ENCODE peak calls at places on chromosomes 7 and 10, in six cellular contexts. One of them, this sample, is unnamed. For H3K36me3, the result is how much of the 10 kb centered on the place peaks cover.

GRCh38 chr7:99201027-99201426 is 6.9 kb downstream of the KPNA7 start:
- DNase-seq in neuronal stem cell: no peak
- DNase-seq in trophoblast cell: peak
- DNase-seq in H1: no peak
- DNase-seq in mesenchymal stem cell: peak
- DNase-seq in IMR-90: peak
- DNase-seq in this sample: no peak

GRCh38 chr10:62029401-62029800 is 127.9 kb downstream of the ARID5B start:
- DNase-seq in IMR-90: no peak
- DNase-seq in H1: no peak
- DNase-seq in mesenchymal stem cell: no peak
- DNase-seq in trophoblast cell: no peak
- DNase-seq in neuronal stem cell: no peak
- DNase-seq in this sample: no peak

GRCh38 chr7:101662447-101662998 is 33.4 kb upstream of the MYL10 start:
- DNase-seq in neuronal stem cell: no peak
- DNase-seq in mesenchymal stem cell: no peak
- DNase-seq in trophoblast cell: no peak
- DNase-seq in H1: no peak
- DNase-seq in IMR-90: no peak
- DNase-seq in this sample: no peak

GRCh38 chr10:97024181-97025073 is 161.3 kb downstream of the SLIT1 start:
- DNase-seq in mesenchymal stem cell: peak
- DNase-seq in trophoblast cell: peak
- DNase-seq in neuronal stem cell: no peak
- DNase-seq in IMR-90: peak
- DNase-seq in H1: no peak
- DNase-seq in this sample: no peak

GRCh38 chr7:132420527-132420926 is 155.7 kb downstream of the PLXNA4 start:
- DNase-seq in mesenchymal stem cell: peak
- DNase-seq in IMR-90: no peak
- DNase-seq in neuronal stem cell: no peak
- DNase-seq in H1: no peak
- DNase-seq in trophoblast cell: no peak
- DNase-seq in this sample: no peak

GRCh38 chr7:70829221-70830059 is 302.5 kb upstream of the GALNT17 start:
- DNase-seq in mesenchymal stem cell: peak
- DNase-seq in H1: peak
- DNase-seq in trophoblast cell: peak
- DNase-seq in IMR-90: peak
- DNase-seq in neuronal stem cell: peak
- DNase-seq in this sample: peak

GRCh38 chr10:35606423-35606822 is 1.3 kb downstream of the GJD4 start:
- DNase-seq in IMR-90: peak
- DNase-seq in H1: no peak
- DNase-seq in neuronal stem cell: no peak
- DNase-seq in mesenchymal stem cell: no peak
- DNase-seq in trophoblast cell: no peak
- DNase-seq in this sample: no peak

GRCh38 chr7:48179631-48180030 is 8.4 kb downstream of the ABCA13 start:
- DNase-seq in IMR-90: no peak
- DNase-seq in neuronal stem cell: no peak
- DNase-seq in trophoblast cell: no peak
- DNase-seq in H1: no peak
- DNase-seq in mesenchymal stem cell: no peak
- DNase-seq in this sample: no peak

GRCh38 chr10:61763778-61764177 is 101.0 kb downstream of the CABCOCO1 start:
- DNase-seq in IMR-90: no peak
- DNase-seq in H1: no peak
- DNase-seq in mesenchymal stem cell: no peak
- DNase-seq in neuronal stem cell: no peak
- DNase-seq in trophoblast cell: peak
- DNase-seq in this sample: no peak

GRCh38 chr7:41170466-41170865 is 532.4 kb downstream of the INHBA start:
- DNase-seq in mesenchymal stem cell: no peak
- DNase-seq in H1: no peak
- DNase-seq in trophoblast cell: no peak
- DNase-seq in IMR-90: peak
- DNase-seq in neuronal stem cell: no peak
- DNase-seq in this sample: no peak

GRCh38 chr10:44466236-44466635 is 81.3 kb upstream of the CXCL12 start:
- DNase-seq in H1: no peak
- DNase-seq in IMR-90: peak
- DNase-seq in mesenchymal stem cell: peak
- DNase-seq in trophoblast cell: no peak
- DNase-seq in neuronal stem cell: no peak
- DNase-seq in this sample: no peak

GRCh38 chr7:77417801-77418200 is 1.7 kb upstream of the GSAP start:
- DNase-seq in IMR-90: no peak
- DNase-seq in H1: no peak
- DNase-seq in neuronal stem cell: no peak
- DNase-seq in trophoblast cell: no peak
- DNase-seq in mesenchymal stem cell: no peak
- DNase-seq in this sample: no peak

GRCh38 chr7:16402084-16402483 is 19.3 kb downstream of the CRPPA start:
- DNase-seq in mesenchymal stem cell: no peak
- DNase-seq in IMR-90: no peak
- DNase-seq in trophoblast cell: no peak
- DNase-seq in H1: no peak
- DNase-seq in neuronal stem cell: no peak
- DNase-seq in this sample: no peak

GRCh38 chr10:99975106-99975829 is 34.5 kb downstream of the DNMBP start:
- DNase-seq in mesenchymal stem cell: no peak
- DNase-seq in IMR-90: no peak
- DNase-seq in neuronal stem cell: no peak
- DNase-seq in trophoblast cell: no peak
- DNase-seq in H1: no peak
- DNase-seq in this sample: no peak

GRCh38 chr10:76301950-76302349 is 870.5 kb downstream of the LRMDA start:
- DNase-seq in mesenchymal stem cell: no peak
- DNase-seq in H1: no peak
- DNase-seq in trophoblast cell: no peak
- DNase-seq in neuronal stem cell: no peak
- DNase-seq in IMR-90: no peak
- DNase-seq in this sample: peak

DNA sequence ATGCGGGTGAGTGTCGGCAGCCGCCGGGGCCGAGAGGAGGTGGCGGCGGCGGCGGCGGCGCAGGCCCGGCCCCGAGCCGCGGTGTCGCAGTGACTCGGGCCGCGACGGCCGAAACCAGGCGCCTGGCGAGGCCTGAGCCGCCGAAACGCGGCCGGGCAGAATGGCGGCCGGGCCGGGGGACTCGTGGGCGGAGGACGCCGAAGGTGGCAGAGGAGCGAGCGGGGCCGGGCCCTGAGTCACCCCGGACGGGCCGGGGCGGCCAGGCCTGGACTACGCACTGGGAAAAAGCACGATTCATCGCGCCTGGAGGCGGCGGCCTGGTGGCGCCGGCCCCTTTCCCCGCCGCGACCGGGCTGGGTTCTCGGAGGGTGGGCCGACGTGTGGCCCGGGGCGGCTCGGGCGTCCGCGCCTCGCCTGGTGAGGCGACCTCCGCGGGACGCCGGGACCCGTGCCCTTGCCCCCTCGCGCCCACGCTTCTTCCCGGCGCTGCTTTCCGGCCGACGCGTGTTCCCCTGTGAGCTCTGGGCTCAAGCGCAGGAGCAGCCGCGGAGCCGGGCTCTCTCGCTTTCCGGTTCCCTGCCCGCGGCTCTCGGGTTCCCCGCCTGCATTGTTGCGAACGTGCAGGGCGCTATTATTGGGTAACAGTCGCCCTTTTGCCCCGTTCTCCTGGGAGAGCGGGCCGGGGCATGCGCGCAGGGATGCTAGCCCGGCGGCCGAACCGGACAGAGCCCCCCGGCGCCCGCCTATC is 495 bp downstream of the CUL1 start:
- DNase-seq in mesenchymal stem cell: peak
- DNase-seq in H1: no peak
- DNase-seq in neuronal stem cell: peak
- DNase-seq in trophoblast cell: peak
- DNase-seq in IMR-90: peak
- DNase-seq in this sample: peak
- H2BK5ac ChIP-seq in mesenchymal stem cell: peak
- H2BK5ac ChIP-seq in H1: peak
- H2BK5ac ChIP-seq in neuronal stem cell: peak
- H2BK5ac ChIP-seq in trophoblast cell: peak
- H2BK5ac ChIP-seq in IMR-90: peak
- H2BK5ac ChIP-seq in this sample: peak

GRCh38 chr10:31709028-31709427 is 219.6 kb downstream of the ARHGAP12 start:
- DNase-seq in neuronal stem cell: no peak
- DNase-seq in IMR-90: no peak
- DNase-seq in H1: no peak
- DNase-seq in mesenchymal stem cell: no peak
- DNase-seq in trophoblast cell: no peak
- DNase-seq in this sample: no peak
- H3K36me3 ChIP-seq in neuronal stem cell: under half
- H3K36me3 ChIP-seq in IMR-90: under half
- H3K36me3 ChIP-seq in H1: under half
- H3K36me3 ChIP-seq in mesenchymal stem cell: under half
- H3K36me3 ChIP-seq in trophoblast cell: under half
- H3K36me3 ChIP-seq in this sample: under half

GRCh38 chr10:52883996-52884871 is 111.7 kb upstream of the MBL2 start:
- DNase-seq in trophoblast cell: peak
- DNase-seq in H1: peak
- DNase-seq in neuronal stem cell: peak
- DNase-seq in IMR-90: peak
- DNase-seq in mesenchymal stem cell: peak
- DNase-seq in this sample: peak
- H2BK5ac ChIP-seq in trophoblast cell: peak
- H2BK5ac ChIP-seq in H1: peak
- H2BK5ac ChIP-seq in neuronal stem cell: no peak
- H2BK5ac ChIP-seq in IMR-90: no peak
- H2BK5ac ChIP-seq in mesenchymal stem cell: peak
- H2BK5ac ChIP-seq in this sample: no peak

DNA sequence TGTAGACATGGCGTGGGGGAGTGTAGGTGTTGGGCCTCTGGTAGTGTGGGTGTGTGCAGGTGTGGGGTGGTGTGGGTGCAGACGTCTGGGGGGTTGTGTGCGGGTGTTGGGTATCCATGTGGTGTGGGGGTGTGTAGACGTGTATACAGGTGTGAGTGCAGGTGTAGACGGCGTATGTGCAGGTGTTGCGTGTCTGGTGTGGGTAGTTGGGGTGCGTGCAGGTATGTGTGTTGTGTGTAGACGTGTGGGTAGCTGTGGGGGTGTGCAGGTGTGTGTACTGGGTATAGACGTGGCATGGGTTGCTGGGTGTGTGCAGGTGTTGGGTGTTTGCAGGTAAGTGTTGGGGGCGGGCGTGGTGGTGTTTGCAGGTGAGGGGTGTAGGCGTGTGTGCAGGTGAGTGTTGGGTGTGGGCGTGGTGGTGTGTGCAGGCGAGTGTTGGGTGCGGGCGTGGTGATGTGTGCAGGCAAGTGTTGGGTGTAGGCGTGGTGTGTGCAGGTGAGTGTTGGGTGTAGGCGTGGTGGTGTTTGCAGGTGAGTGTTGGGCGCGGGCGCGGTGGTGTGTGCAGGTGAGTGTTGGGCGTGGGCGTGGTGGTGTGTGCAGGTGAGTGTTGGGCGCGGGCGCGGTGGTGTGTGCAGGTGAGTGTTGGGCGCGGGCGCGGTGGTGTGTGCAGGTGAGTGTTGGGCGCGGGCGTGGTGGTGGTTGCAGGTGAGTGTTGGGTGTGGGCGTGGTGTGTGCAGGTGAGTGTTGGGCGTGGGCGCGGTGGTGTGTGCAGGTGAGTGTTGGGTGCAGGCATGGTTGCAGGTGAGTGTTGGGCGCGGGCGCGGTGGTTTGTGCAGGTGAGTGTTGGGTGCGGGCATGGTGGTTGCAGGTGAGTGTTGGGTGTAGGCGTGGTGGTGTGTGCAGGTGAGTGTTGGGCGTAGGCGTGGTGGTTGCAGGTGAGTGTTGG is 16.6 kb downstream of the GET4 start:
- DNase-seq in trophoblast cell: no peak
- DNase-seq in neuronal stem cell: no peak
- DNase-seq in mesenchymal stem cell: no peak
- DNase-seq in H1: no peak
- DNase-seq in IMR-90: no peak
- DNase-seq in this sample: no peak
- H3K36me3 ChIP-seq in trophoblast cell: half or more
- H3K36me3 ChIP-seq in neuronal stem cell: half or more
- H3K36me3 ChIP-seq in mesenchymal stem cell: half or more
- H3K36me3 ChIP-seq in H1: half or more
- H3K36me3 ChIP-seq in IMR-90: half or more
- H3K36me3 ChIP-seq in this sample: under half

GRCh38 chr7:152987673-152988072 is 228.1 kb downstream of the ACTR3B start:
- DNase-seq in IMR-90: peak
- DNase-seq in H1: no peak
- DNase-seq in neuronal stem cell: no peak
- DNase-seq in mesenchymal stem cell: no peak
- DNase-seq in trophoblast cell: no peak
- DNase-seq in this sample: no peak

GRCh38 chr7:152986369-152986768 is 226.8 kb downstream of the ACTR3B start:
- DNase-seq in IMR-90: no peak
- DNase-seq in mesenchymal stem cell: no peak
- DNase-seq in neuronal stem cell: no peak
- DNase-seq in trophoblast cell: no peak
- DNase-seq in H1: no peak
- DNase-seq in this sample: no peak

GRCh38 chr7:152989889-152990380 is 230.4 kb downstream of the ACTR3B start:
- DNase-seq in IMR-90: peak
- DNase-seq in H1: no peak
- DNase-seq in mesenchymal stem cell: no peak
- DNase-seq in trophoblast cell: no peak
- DNase-seq in neuronal stem cell: peak
- DNase-seq in this sample: peak
- H2BK5ac ChIP-seq in IMR-90: peak
- H2BK5ac ChIP-seq in H1: peak
- H2BK5ac ChIP-seq in mesenchymal stem cell: peak
- H2BK5ac ChIP-seq in trophoblast cell: peak
- H2BK5ac ChIP-seq in neuronal stem cell: no peak
- H2BK5ac ChIP-seq in this sample: peak

GRCh38 chr7:74233655-74234280 is 20.4 kb downstream of the RFC2 start:
- DNase-seq in IMR-90: peak
- DNase-seq in neuronal stem cell: no peak
- DNase-seq in H1: no peak
- DNase-seq in trophoblast cell: peak
- DNase-seq in mesenchymal stem cell: peak
- DNase-seq in this sample: no peak

GRCh38 chr7:74228951-74229900 is 19.4 kb downstream of the LAT2 start:
- DNase-seq in H1: no peak
- DNase-seq in IMR-90: no peak
- DNase-seq in trophoblast cell: no peak
- DNase-seq in neuronal stem cell: no peak
- DNase-seq in mesenchymal stem cell: no peak
- DNase-seq in this sample: no peak

GRCh38 chr7:74231232-74231590 is 21.4 kb downstream of the LAT2 start:
- DNase-seq in mesenchymal stem cell: no peak
- DNase-seq in neuronal stem cell: no peak
- DNase-seq in IMR-90: no peak
- DNase-seq in trophoblast cell: no peak
- DNase-seq in H1: no peak
- DNase-seq in this sample: no peak

GRCh38 chr7:74234549-74234948 is 19.6 kb downstream of the RFC2 start:
- DNase-seq in IMR-90: no peak
- DNase-seq in trophoblast cell: no peak
- DNase-seq in H1: no peak
- DNase-seq in mesenchymal stem cell: peak
- DNase-seq in neuronal stem cell: no peak
- DNase-seq in this sample: no peak

GRCh38 chr7:74230446-74231231 is 20.8 kb downstream of the LAT2 start:
- DNase-seq in mesenchymal stem cell: no peak
- DNase-seq in neuronal stem cell: no peak
- DNase-seq in H1: no peak
- DNase-seq in trophoblast cell: no peak
- DNase-seq in IMR-90: no peak
- DNase-seq in this sample: no peak
- H3K36me3 ChIP-seq in mesenchymal stem cell: under half
- H3K36me3 ChIP-seq in neuronal stem cell: under half
- H3K36me3 ChIP-seq in H1: half or more
- H3K36me3 ChIP-seq in trophoblast cell: under half
- H3K36me3 ChIP-seq in IMR-90: under half
- H3K36me3 ChIP-seq in this sample: under half

GRCh38 chr7:128391805-128392204 is 18.0 kb downstream of the IMPDH1 start:
- DNase-seq in H1: no peak
- DNase-seq in neuronal stem cell: no peak
- DNase-seq in trophoblast cell: no peak
- DNase-seq in IMR-90: no peak
- DNase-seq in mesenchymal stem cell: no peak
- DNase-seq in this sample: no peak
- H2BK5ac ChIP-seq in H1: no peak
- H2BK5ac ChIP-seq in neuronal stem cell: no peak
- H2BK5ac ChIP-seq in trophoblast cell: no peak
- H2BK5ac ChIP-seq in IMR-90: no peak
- H2BK5ac ChIP-seq in mesenchymal stem cell: no peak
- H2BK5ac ChIP-seq in this sample: no peak